ENCODE peak calls at places on chromosomes 12 and 14, in four cellular contexts. Z is neuronal stem cell, H is H9, P is H1. Q is an unnamed sample.

GRCh38 chr14:77543240-77543551 is 44.6 kb upstream of the ISM2 start:
- DNase-seq in Z (no peak), H (no peak), P (no peak), Q (peak; percentile 30)

GRCh38 chr14:56219666-56220413 is 101.6 kb downstream of the PELI2 start:
- DNase-seq in P (no peak), H (no peak), Z (no peak), Q (peak; percentile 25)

GRCh38 chr12:65930114-65930828 is 106.0 kb downstream of the HMGA2 start:
- DNase-seq in H (no peak), P (no peak), Z (no peak), Q (no peak)

GRCh38 chr14:81565441-81566290 is 32.0 kb upstream of the SEL1L start:
- DNase-seq in Z (peak; percentile 37), H (no peak), P (no peak), Q (peak; percentile 10)

GRCh38 chr14:84420236-84420635 is 1109.7 kb upstream of the FLRT2 start:
- DNase-seq in H (no peak), P (no peak), Z (no peak), Q (peak; percentile 2)

GRCh38 chr12:20367731-20368652 is at the start of gene PDE3A:
- DNase-seq in Z (peak; percentile 67), H (peak; percentile 89), P (peak; percentile 75), Q (peak; percentile 91)

GRCh38 chr14:89617471-89618291 is 200.6 kb upstream of the FOXN3 start:
- DNase-seq in P (no peak), H (no peak), Z (peak; percentile 26), Q (peak; percentile 74)

GRCh38 chr14:61281186-61281676 is at the start of gene TMEM30B:
- DNase-seq in P (peak; percentile 82), H (peak; percentile 96), Z (no peak), Q (no peak)

GRCh38 chr14:38278035-38278434 is 22.1 kb upstream of the CLEC14A start:
- DNase-seq in Z (no peak), P (no peak), H (no peak), Q (no peak)

GRCh38 chr14:57293851-57294837 is 25.4 kb downstream of the AP5M1 start:
- DNase-seq in H (no peak), Z (no peak), P (no peak), Q (peak; percentile 16)

GRCh38 chr12:7101694-7102131 is 7.3 kb downstream of the C1RL start:
- DNase-seq in P (no peak), H (no peak), Z (no peak), Q (no peak)

GRCh38 chr14:104784846-104785707 is 10.5 kb downstream of the AKT1 start:
- DNase-seq in P (no peak), H (no peak), Z (no peak), Q (no peak)
- H2AFZ ChIP-seq in P (no peak overlapping the region), H (no peak overlapping the region), Z (no peak overlapping the region), Q (no peak overlapping the region)

DNA sequence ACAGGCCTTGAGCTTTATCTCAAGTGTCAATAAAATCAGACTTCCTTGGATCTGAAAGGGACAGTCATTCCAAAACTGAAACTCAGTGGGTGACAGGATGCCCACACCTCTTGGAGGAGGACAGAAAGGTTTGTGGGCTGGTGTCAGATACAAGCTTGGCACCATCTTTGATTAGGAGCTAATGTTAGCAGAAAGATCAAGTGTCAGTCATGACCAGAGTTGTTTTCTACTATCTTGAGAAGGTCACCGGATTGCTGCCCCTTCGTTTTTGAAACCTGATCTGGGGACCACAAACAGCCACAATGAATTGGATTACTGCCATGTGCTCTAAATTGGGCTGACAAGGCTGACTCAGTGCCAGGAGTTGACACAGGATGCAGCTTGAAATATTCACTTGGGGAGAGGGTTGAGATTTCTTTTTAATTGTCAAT is 88.3 kb downstream of the OTOGL start:
- DNase-seq in H (no peak), Z (no peak), P (no peak), Q (peak; percentile 74)
- H3K23ac ChIP-seq in H (no peak overlapping the region), Z (no peak overlapping the region), P (no peak overlapping the region), Q (no peak overlapping the region)

DNA sequence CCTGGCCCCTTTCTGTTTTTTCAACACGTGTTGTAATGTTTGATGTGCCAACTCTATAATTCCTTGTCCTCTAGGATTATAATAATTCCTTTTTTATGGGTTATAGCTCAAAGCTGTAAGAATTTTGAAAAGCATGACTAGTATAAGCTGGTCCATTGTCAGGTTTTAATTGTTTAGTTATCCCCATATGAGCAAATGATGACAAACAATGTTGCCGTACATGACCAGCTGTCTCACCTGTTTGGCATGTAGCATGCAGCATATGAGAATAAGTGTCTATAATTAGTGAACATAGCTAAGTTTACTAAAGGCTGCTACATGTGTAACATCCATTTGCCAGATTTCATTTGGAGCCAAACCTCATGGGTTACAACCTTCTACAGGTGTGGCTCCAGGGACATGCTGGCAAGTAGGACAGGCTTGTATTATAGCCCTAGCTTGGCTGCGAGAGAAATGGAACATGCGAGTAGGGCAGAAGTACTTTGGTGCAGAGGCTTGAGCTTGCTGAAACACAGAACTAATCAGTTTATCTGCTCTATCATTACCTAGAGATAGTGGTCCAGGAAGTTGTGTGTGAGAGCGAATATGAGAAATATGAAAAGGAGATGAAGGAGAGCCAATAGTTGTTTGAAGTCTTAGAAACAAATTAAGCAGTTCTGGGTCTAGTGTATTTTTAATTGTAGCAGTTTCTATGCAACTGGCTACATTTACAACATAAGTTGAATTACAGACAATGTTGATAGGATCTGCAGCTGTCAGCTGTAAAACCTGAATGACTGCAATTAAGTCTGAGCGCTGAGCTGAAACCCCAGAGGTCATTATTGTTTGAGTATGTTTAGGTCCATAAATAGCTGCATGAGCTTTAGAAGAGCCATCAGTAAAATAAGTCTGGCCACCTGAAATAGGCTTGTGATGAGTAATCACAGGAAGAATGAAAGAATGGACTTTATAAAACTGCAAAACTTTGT is 22.6 kb upstream of the MAPKAPK5 start:
- DNase-seq in H (no peak), P (no peak), Z (no peak), Q (peak; percentile 13)
- H2BK12ac ChIP-seq in H (no peak overlapping the region), P (no peak overlapping the region), Z (no peak overlapping the region), Q (no peak overlapping the region)

DNA sequence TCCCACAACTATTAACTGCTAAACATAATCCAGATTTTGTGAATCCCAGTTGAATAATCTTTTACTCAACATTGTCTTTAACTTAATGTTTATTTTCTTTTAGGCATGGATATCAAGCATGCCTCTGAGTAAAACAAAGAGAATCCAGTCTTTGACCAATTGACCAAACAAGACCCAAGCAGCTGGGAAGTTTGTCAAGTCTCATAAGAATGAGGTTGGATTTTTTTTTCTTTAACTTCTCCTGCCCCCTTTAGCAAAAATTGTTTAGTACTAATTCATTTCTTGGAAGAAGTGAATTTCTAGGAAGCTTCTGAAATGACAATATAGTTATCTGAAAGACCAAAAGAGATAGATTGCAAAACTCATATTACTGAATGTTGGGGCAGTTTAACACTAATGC is 89.9 kb downstream of the OTOGL start:
- DNase-seq in Z (no peak), H (no peak), P (no peak), Q (peak; percentile 42)
- H2AFZ ChIP-seq in Z (no peak overlapping the region), H (no peak overlapping the region), P (no peak overlapping the region), Q (no peak overlapping the region)

DNA sequence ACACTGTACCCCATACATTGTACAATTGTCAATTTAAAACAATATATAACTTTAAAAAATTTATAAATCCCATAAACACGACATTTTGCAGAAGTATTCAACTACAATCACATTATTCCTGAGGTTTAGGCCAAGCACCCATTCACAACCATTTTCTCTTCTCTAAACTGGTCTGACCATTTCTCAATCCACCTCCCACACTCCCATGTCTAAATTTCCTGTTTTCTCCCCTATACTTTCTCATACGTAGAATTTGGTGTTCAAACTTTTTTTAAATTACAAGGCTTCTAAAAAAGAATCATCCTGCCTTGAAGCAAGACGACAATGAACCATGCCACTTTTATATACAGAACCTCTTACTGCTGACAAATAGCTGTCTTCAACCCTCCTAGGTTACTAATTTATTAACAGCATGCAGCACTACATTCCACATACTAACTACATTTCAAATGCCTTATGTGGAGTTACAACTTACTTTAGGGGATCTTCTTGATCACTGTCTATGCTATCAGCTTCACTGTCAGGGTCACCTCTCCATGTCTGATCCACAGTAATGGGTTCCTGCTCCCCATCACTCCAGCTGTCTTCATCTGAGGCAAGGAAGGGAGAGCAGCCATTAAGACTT is 3.4 kb downstream of the KANSL2 start:
- DNase-seq in H (no peak), P (no peak), Z (no peak), Q (no peak)
- H3K23ac ChIP-seq in H (no peak overlapping the region), P (no peak overlapping the region), Z (no peak overlapping the region), Q (no peak overlapping the region)

GRCh38 chr14:75254381-75254821 is 24.2 kb upstream of the FOS start:
- DNase-seq in H (no peak), Z (no peak), P (no peak), Q (no peak)
- H2BK12ac ChIP-seq in H (no peak overlapping the region), Z (no peak overlapping the region), P (peak overlapping the region; percentile 12), Q (no peak overlapping the region)

Q was measured in mesenchymal stem cell.